ENCODE peak calls at places on chromosomes 16 and 17, in five cellular contexts. One of them, this sample, is unnamed.

GRCh38 chr17:10772425-10773380 is 31.2 kb downstream of the TMEM238L start:
- DNase-seq in CD8-positive, alpha-beta T cell: no peak
- DNase-seq in IMR-90: peak
- DNase-seq in cardiac muscle cell: peak
- DNase-seq in fibroblast of the aortic adventitia: no peak
- DNase-seq in this sample: peak

GRCh38 chr17:9763643-9764042 is 27.7 kb downstream of the DHRS7C start:
- DNase-seq in CD8-positive, alpha-beta T cell: no peak
- DNase-seq in IMR-90: no peak
- DNase-seq in cardiac muscle cell: no peak
- DNase-seq in fibroblast of the aortic adventitia: no peak
- DNase-seq in this sample: no peak

GRCh38 chr17:81066771-81067315 is 31.9 kb downstream of the BAIAP2 start:
- DNase-seq in CD8-positive, alpha-beta T cell: no peak
- DNase-seq in IMR-90: no peak
- DNase-seq in cardiac muscle cell: no peak
- DNase-seq in fibroblast of the aortic adventitia: no peak
- DNase-seq in this sample: no peak

GRCh38 chr16:67400901-67401300 is 7.6 kb upstream of the TPPP3 start:
- DNase-seq in CD8-positive, alpha-beta T cell: no peak
- DNase-seq in IMR-90: no peak
- DNase-seq in cardiac muscle cell: no peak
- DNase-seq in fibroblast of the aortic adventitia: no peak
- DNase-seq in this sample: no peak

GRCh38 chr16:75109732-75110243 is 6.8 kb downstream of the LDHD start:
- DNase-seq in CD8-positive, alpha-beta T cell: no peak
- DNase-seq in IMR-90: no peak
- DNase-seq in cardiac muscle cell: no peak
- DNase-seq in fibroblast of the aortic adventitia: no peak
- DNase-seq in this sample: no peak

GRCh38 chr16:64165368-64165767 is 956.5 kb downstream of the CDH11 start:
- DNase-seq in CD8-positive, alpha-beta T cell: no peak
- DNase-seq in IMR-90: no peak
- DNase-seq in cardiac muscle cell: no peak
- DNase-seq in fibroblast of the aortic adventitia: no peak
- DNase-seq in this sample: no peak

GRCh38 chr17:59105852-59106462 is 723 bp downstream of the TRIM37 start:
- DNase-seq in CD8-positive, alpha-beta T cell: peak
- DNase-seq in IMR-90: peak
- DNase-seq in cardiac muscle cell: peak
- DNase-seq in fibroblast of the aortic adventitia: peak
- DNase-seq in this sample: peak

GRCh38 chr17:73291260-73291801 is 20.5 kb downstream of the CDC42EP4 start:
- DNase-seq in CD8-positive, alpha-beta T cell: no peak
- DNase-seq in IMR-90: peak
- DNase-seq in cardiac muscle cell: peak
- DNase-seq in fibroblast of the aortic adventitia: peak
- DNase-seq in this sample: peak

GRCh38 chr17:76427457-76428231 is 25.3 kb downstream of the UBE2O start:
- DNase-seq in CD8-positive, alpha-beta T cell: no peak
- DNase-seq in IMR-90: peak
- DNase-seq in cardiac muscle cell: peak
- DNase-seq in fibroblast of the aortic adventitia: peak
- DNase-seq in this sample: peak

GRCh38 chr16:20441221-20441620 is 10.1 kb upstream of the ACSM2A start:
- DNase-seq in CD8-positive, alpha-beta T cell: no peak
- DNase-seq in IMR-90: no peak
- DNase-seq in cardiac muscle cell: no peak
- DNase-seq in fibroblast of the aortic adventitia: no peak
- DNase-seq in this sample: no peak

GRCh38 chr17:45702666-45703266 is 81.4 kb upstream of the CRHR1 start:
- DNase-seq in CD8-positive, alpha-beta T cell: no peak
- DNase-seq in IMR-90: peak
- DNase-seq in cardiac muscle cell: peak
- DNase-seq in fibroblast of the aortic adventitia: peak
- DNase-seq in this sample: peak

GRCh38 chr16:49543315-49543946 is 169.8 kb downstream of the C16orf78 start:
- DNase-seq in CD8-positive, alpha-beta T cell: no peak
- DNase-seq in IMR-90: no peak
- DNase-seq in cardiac muscle cell: no peak
- DNase-seq in fibroblast of the aortic adventitia: no peak
- DNase-seq in this sample: no peak

GRCh38 chr17:6086603-6087400 is 16.6 kb downstream of the WSCD1 start:
- DNase-seq in CD8-positive, alpha-beta T cell: no peak
- DNase-seq in IMR-90: no peak
- DNase-seq in cardiac muscle cell: no peak
- DNase-seq in fibroblast of the aortic adventitia: no peak
- DNase-seq in this sample: no peak

GRCh38 chr17:7623661-7624060 is 4.0 kb downstream of the SAT2 start:
- DNase-seq in CD8-positive, alpha-beta T cell: no peak
- DNase-seq in IMR-90: no peak
- DNase-seq in cardiac muscle cell: no peak
- DNase-seq in fibroblast of the aortic adventitia: no peak
- DNase-seq in this sample: no peak

GRCh38 chr16:72876221-72876620 is 171.7 kb downstream of the ZFHX3 start:
- DNase-seq in CD8-positive, alpha-beta T cell: peak
- DNase-seq in IMR-90: peak
- DNase-seq in cardiac muscle cell: peak
- DNase-seq in fibroblast of the aortic adventitia: peak
- DNase-seq in this sample: peak

GRCh38 chr17:33562792-33563191 is 269.7 kb upstream of the ASIC2 start:
- DNase-seq in CD8-positive, alpha-beta T cell: no peak
- DNase-seq in IMR-90: no peak
- DNase-seq in cardiac muscle cell: no peak
- DNase-seq in fibroblast of the aortic adventitia: no peak
- DNase-seq in this sample: peak

GRCh38 chr16:11964761-11965539 is at the start of gene TNFRSF17:
- DNase-seq in CD8-positive, alpha-beta T cell: no peak
- DNase-seq in IMR-90: peak
- DNase-seq in cardiac muscle cell: no peak
- DNase-seq in fibroblast of the aortic adventitia: no peak
- DNase-seq in this sample: no peak

GRCh38 chr16:65760874-65761273 is 605.6 kb upstream of the CDH5 start:
- DNase-seq in CD8-positive, alpha-beta T cell: no peak
- DNase-seq in IMR-90: no peak
- DNase-seq in cardiac muscle cell: no peak
- DNase-seq in fibroblast of the aortic adventitia: no peak
- DNase-seq in this sample: no peak

GRCh38 chr16:88857728-88858339 is 907 bp downstream of the TRAPPC2L start:
- DNase-seq in CD8-positive, alpha-beta T cell: peak
- DNase-seq in IMR-90: peak
- DNase-seq in cardiac muscle cell: peak
- DNase-seq in fibroblast of the aortic adventitia: peak
- DNase-seq in this sample: peak

GRCh38 chr16:29757950-29758466 is 12.2 kb upstream of the C16orf54 start:
- DNase-seq in CD8-positive, alpha-beta T cell: no peak
- DNase-seq in IMR-90: peak
- DNase-seq in cardiac muscle cell: peak
- DNase-seq in fibroblast of the aortic adventitia: peak
- DNase-seq in this sample: peak

DNA sequence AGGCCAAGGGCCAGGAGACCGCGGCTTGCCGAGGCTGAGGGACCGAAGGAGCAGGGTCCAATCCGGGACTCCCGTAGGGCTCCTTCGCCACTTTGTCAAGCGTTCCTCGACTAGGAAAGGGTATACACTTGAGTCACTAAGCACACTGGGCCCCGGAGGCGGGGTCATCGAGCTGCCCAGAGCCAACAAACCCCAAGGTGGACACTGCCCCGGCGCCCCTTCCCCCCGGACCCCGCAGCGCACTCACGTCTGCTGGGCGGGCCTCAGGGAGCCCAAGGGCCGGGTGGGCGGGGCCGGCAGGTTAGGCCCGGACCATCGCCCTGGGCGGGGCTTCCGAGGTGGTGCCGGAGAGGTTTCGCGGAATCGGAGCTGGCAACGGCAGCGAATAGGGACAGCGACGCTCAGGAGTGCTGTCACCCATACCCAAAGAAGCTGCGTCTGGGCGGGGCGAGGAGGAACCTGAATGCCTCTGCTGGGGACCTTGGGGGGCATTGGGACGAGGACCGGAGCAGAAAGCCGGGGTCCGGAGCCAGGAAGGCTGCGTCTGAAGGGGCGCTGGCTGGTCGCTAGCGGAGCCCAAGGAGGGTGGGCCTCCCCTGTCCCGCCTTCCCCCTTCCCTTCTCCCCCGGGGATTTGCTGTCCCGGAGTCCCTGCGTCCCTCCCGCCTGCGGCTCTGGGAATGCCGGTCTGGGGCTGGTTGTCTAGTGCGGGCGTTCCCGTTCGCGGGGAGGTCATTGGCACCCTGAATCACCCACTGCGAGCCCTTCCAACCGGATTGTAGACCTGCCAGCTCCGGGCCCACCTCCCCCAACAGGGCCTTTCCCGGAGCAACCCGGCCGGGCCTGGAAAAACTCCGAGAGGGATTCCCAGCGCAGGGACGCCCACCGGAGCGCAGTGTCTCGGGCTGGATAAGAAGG is 118.2 kb upstream of the SMURF2 start:
- DNase-seq in CD8-positive, alpha-beta T cell: peak
- DNase-seq in IMR-90: no peak
- DNase-seq in cardiac muscle cell: no peak
- DNase-seq in fibroblast of the aortic adventitia: no peak
- DNase-seq in this sample: no peak
- H3K4me3 ChIP-seq in CD8-positive, alpha-beta T cell: peak
- H3K4me3 ChIP-seq in IMR-90: no peak
- H3K4me3 ChIP-seq in cardiac muscle cell: peak
- H3K4me3 ChIP-seq in fibroblast of the aortic adventitia: no peak
- H3K4me3 ChIP-seq in this sample: peak

DNA sequence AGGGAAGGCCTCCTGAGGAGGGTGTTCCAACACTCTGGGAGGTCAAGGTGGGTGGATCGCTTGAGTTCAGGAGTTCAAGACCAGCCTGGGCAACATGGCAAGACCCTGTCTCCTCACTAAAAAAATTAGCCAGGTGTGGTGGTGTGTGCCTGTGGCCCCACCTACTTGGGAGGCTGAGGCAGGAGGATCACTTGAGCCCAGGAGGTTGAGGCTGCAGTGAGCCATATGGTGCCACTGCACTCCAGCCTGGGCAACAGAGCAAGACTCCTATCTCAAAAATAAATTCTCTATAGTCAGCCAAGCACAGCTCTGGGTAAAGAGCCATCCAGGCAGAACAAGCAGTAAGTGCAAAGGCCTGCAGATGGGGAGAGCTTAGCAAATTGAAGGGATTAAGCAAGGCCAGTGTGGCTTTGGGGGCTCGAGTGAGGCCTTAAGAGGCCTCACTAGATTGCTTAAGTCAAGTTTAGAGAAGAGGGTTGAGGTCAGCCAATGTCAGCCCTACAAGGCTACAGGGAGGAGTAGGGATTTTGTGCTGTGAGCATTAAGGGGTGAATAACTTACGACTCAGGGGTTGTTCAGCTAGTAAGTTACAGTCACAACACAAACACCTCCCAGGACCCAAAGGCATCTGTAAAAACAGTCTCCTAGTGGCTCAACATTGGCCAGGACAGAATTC is 5.6 kb downstream of the SLC13A2 start:
- DNase-seq in CD8-positive, alpha-beta T cell: no peak
- DNase-seq in IMR-90: peak
- DNase-seq in cardiac muscle cell: no peak
- DNase-seq in fibroblast of the aortic adventitia: no peak
- DNase-seq in this sample: no peak
- H3K4me3 ChIP-seq in CD8-positive, alpha-beta T cell: no peak
- H3K4me3 ChIP-seq in IMR-90: no peak
- H3K4me3 ChIP-seq in cardiac muscle cell: no peak
- H3K4me3 ChIP-seq in fibroblast of the aortic adventitia: no peak
- H3K4me3 ChIP-seq in this sample: no peak

GRCh38 chr17:50834126-50834785 is 1.1 kb upstream of the WFIKKN2 start:
- DNase-seq in CD8-positive, alpha-beta T cell: no peak
- DNase-seq in IMR-90: no peak
- DNase-seq in cardiac muscle cell: no peak
- DNase-seq in fibroblast of the aortic adventitia: no peak
- DNase-seq in this sample: no peak
- H3K4me3 ChIP-seq in CD8-positive, alpha-beta T cell: no peak
- H3K4me3 ChIP-seq in IMR-90: no peak
- H3K4me3 ChIP-seq in cardiac muscle cell: no peak
- H3K4me3 ChIP-seq in fibroblast of the aortic adventitia: no peak
- H3K4me3 ChIP-seq in this sample: no peak

GRCh38 chr17:16415031-16415924 is at the start of gene TRPV2:
- DNase-seq in CD8-positive, alpha-beta T cell: peak
- DNase-seq in IMR-90: no peak
- DNase-seq in cardiac muscle cell: no peak
- DNase-seq in fibroblast of the aortic adventitia: no peak
- DNase-seq in this sample: no peak

GRCh38 chr17:16419074-16419928 is 3.9 kb downstream of the TRPV2 start:
- DNase-seq in CD8-positive, alpha-beta T cell: peak
- DNase-seq in IMR-90: peak
- DNase-seq in cardiac muscle cell: peak
- DNase-seq in fibroblast of the aortic adventitia: peak
- DNase-seq in this sample: peak

GRCh38 chr17:16417896-16418683 is 2.7 kb downstream of the TRPV2 start:
- DNase-seq in CD8-positive, alpha-beta T cell: no peak
- DNase-seq in IMR-90: peak
- DNase-seq in cardiac muscle cell: peak
- DNase-seq in fibroblast of the aortic adventitia: peak
- DNase-seq in this sample: no peak

GRCh38 chr17:16418684-16419066 is 3.3 kb downstream of the TRPV2 start:
- DNase-seq in CD8-positive, alpha-beta T cell: no peak
- DNase-seq in IMR-90: no peak
- DNase-seq in cardiac muscle cell: no peak
- DNase-seq in fibroblast of the aortic adventitia: no peak
- DNase-seq in this sample: no peak

GRCh38 chr17:16417399-16417798 is 2.0 kb downstream of the TRPV2 start:
- DNase-seq in CD8-positive, alpha-beta T cell: no peak
- DNase-seq in IMR-90: no peak
- DNase-seq in cardiac muscle cell: no peak
- DNase-seq in fibroblast of the aortic adventitia: no peak
- DNase-seq in this sample: no peak
- H3K4me3 ChIP-seq in CD8-positive, alpha-beta T cell: no peak
- H3K4me3 ChIP-seq in IMR-90: no peak
- H3K4me3 ChIP-seq in cardiac muscle cell: no peak
- H3K4me3 ChIP-seq in fibroblast of the aortic adventitia: no peak
- H3K4me3 ChIP-seq in this sample: no peak